ENCODE peak calls at places on chromosomes 2 and 18, in seven cellular contexts. K, S, C, X, D, W and G are unnamed samples.

GRCh38 chr2:235896061-235896460 is 272.1 kb downstream of the GBX2 start:
- DNase-seq in W (no peak), D (no peak), S (no peak), K (no peak), X (no peak), C (no peak), G (no peak)

GRCh38 chr2:237581751-237582746 is 8.5 kb downstream of the RAB17 start:
- DNase-seq in S (no peak), X (peak; percentile 36), C (peak; percentile 55), W (peak; percentile 7), K (peak; percentile 57), D (peak; percentile 16), G (peak; percentile 75)

GRCh38 chr18:41517142-41517541 is 437.9 kb upstream of the PIK3C3 start:
- DNase-seq in D (no peak), S (no peak), W (no peak), C (no peak), K (no peak), X (no peak), G (no peak)

GRCh38 chr18:11310476-11311086 is 161.2 kb upstream of the PIEZO2 start:
- DNase-seq in X (peak; percentile 76), C (peak; percentile 82), W (no peak), D (peak; percentile 65), S (peak; percentile 23), K (peak; percentile 38), G (no peak)

GRCh38 chr2:196743165-196743564 is 56.3 kb downstream of the GTF3C3 start:
- DNase-seq in W (no peak), D (no peak), S (no peak), X (no peak), C (no peak), K (no peak), G (no peak)

GRCh38 chr18:54205951-54206350 is 18.5 kb downstream of the MBD2 start:
- DNase-seq in S (no peak), W (no peak), D (no peak), K (peak; percentile 18), C (no peak), X (no peak), G (no peak)

GRCh38 chr18:13564579-13564978 is 161.8 kb downstream of the FAM210A start:
- DNase-seq in S (no peak), K (no peak), X (no peak), W (no peak), C (no peak), D (no peak), G (no peak)

GRCh38 chr2:33426666-33427231 is 49.7 kb upstream of the RASGRP3 start:
- DNase-seq in C (no peak), X (no peak), W (no peak), S (no peak), D (no peak), K (peak; percentile 95), G (no peak)

GRCh38 chr2:74374509-74375205 is 5.5 kb downstream of the DCTN1 start:
- DNase-seq in X (peak; percentile 62), W (peak; percentile 76), C (peak; percentile 87), K (peak; percentile 88), S (no peak), D (peak; percentile 7), G (peak; percentile 49)

GRCh38 chr2:202317080-202317859 is 51.7 kb downstream of the NOP58 start:
- DNase-seq in C (no peak), W (peak; percentile 1), D (no peak), S (no peak), K (peak; percentile 69), X (peak; percentile 31), G (peak; percentile 44)

GRCh38 chr2:46131-46470 is 204 bp downstream of the FAM110C start:
- DNase-seq in C (no peak), K (no peak), D (no peak), X (peak; percentile 19), W (no peak), S (no peak), G (no peak)

GRCh38 chr2:133787207-133787606 is 218.9 kb upstream of the NCKAP5 start:
- DNase-seq in D (no peak), X (no peak), C (no peak), K (peak; percentile 68), W (no peak), S (no peak), G (no peak)

GRCh38 chr18:37571266-37571665 is 5.7 kb upstream of the CELF4 start:
- DNase-seq in D (no peak), W (no peak), C (no peak), X (no peak), K (no peak), S (no peak), G (no peak)

GRCh38 chr18:58793361-58793760 is 71.3 kb upstream of the ZNF532 start:
- DNase-seq in W (no peak), D (no peak), C (no peak), S (no peak), X (no peak), K (peak; percentile 91), G (no peak)